ENCODE peak calls at places on chromosomes 2 and 18, in four cellular contexts. M, N, S and O are unnamed samples.

GRCh38 chr2:236740506-236740905 is 170.9 kb downstream of the ACKR3 start:
- DNase-seq in M (no peak), N (no peak), S (no peak), O (no peak)

GRCh38 chr2:240440704-240441320 is 5.3 kb downstream of the GPC1 start:
- DNase-seq in M (no peak), N (no peak), S (no peak), O (no peak)

GRCh38 chr2:174383796-174384195 is 11.7 kb upstream of the SCRN3 start:
- DNase-seq in M (no peak), N (no peak), S (no peak), O (no peak)

GRCh38 chr2:181790716-181791649 is 100.5 kb upstream of the ITPRID2 start:
- DNase-seq in M (peak), N (no peak), S (peak), O (no peak)

GRCh38 chr2:121626777-121627524 is 22.3 kb downstream of the CLASP1 start:
- DNase-seq in M (no peak), N (no peak), S (no peak), O (no peak)

GRCh38 chr2:147646999-147647588 is 197.7 kb upstream of the ACVR2A start:
- DNase-seq in M (no peak), N (no peak), S (no peak), O (no peak)

GRCh38 chr2:219571311-219572236 is at the start of gene OBSL1:
- DNase-seq in M (peak), N (peak), S (no peak), O (peak)

GRCh38 chr2:212330263-212330662 is 208.3 kb downstream of the ERBB4 start:
- DNase-seq in M (no peak), N (no peak), S (no peak), O (no peak)

GRCh38 chr2:9382604-9383235 is 40.6 kb downstream of the ITGB1BP1 start:
- DNase-seq in M (no peak), N (no peak), S (no peak), O (no peak)

GRCh38 chr2:218811382-218811781 is 20.2 kb downstream of the PRKAG3 start:
- DNase-seq in M (no peak), N (no peak), S (no peak), O (no peak)

GRCh38 chr2:206556357-206556949 is 85.8 kb upstream of the FAM237A start:
- DNase-seq in M (peak), N (peak), S (no peak), O (peak)

GRCh38 chr2:24881623-24882022 is 38.4 kb downstream of the ADCY3 start:
- DNase-seq in M (no peak), N (peak), S (no peak), O (no peak)

GRCh38 chr2:144354953-144355352 is 165.0 kb downstream of the ZEB2 start:
- DNase-seq in M (no peak), N (no peak), S (no peak), O (no peak)

GRCh38 chr2:150133623-150134022 is 353.8 kb downstream of the RND3 start:
- DNase-seq in M (peak), N (no peak), S (peak), O (peak)

GRCh38 chr2:3470856-3471737 is 48.2 kb downstream of the ADI1 start:
- DNase-seq in M (no peak), N (no peak), S (no peak), O (no peak)

GRCh38 chr18:46343940-46344372 is 239.8 kb downstream of the HAUS1 start:
- DNase-seq in M (no peak), N (peak), S (peak), O (no peak)

GRCh38 chr2:86304416-86304815 is 33.0 kb downstream of the REEP1 start:
- DNase-seq in M (no peak), N (no peak), S (no peak), O (no peak)

GRCh38 chr2:223523541-223523940 is 78.6 kb downstream of the SCG2 start:
- DNase-seq in M (no peak), N (no peak), S (no peak), O (no peak)

GRCh38 chr18:79381811-79382311 is 13.9 kb upstream of the NFATC1 start:
- DNase-seq in M (no peak), N (no peak), S (no peak), O (no peak)

GRCh38 chr2:44802409-44803099 is 138.9 kb upstream of the SIX3 start:
- DNase-seq in M (no peak), N (no peak), S (no peak), O (no peak)

GRCh38 chr2:240551809-240552208 is 6.0 kb downstream of the ANKMY1 start:
- DNase-seq in M (no peak), N (no peak), S (no peak), O (no peak)

GRCh38 chr2:109637749-109638570 is 23.8 kb downstream of the SOWAHC start:
- DNase-seq in M (peak), N (no peak), S (peak), O (no peak)

GRCh38 chr18:1057367-1057766 is 152.7 kb downstream of the ADCYAP1 start:
- DNase-seq in M (no peak), N (no peak), S (no peak), O (no peak)

GRCh38 chr2:46002507-46002883 is 294.7 kb upstream of the EPAS1 start:
- DNase-seq in M (peak), N (no peak), S (no peak), O (no peak)

GRCh38 chr2:46029332-46029811 is 267.8 kb upstream of the EPAS1 start:
- DNase-seq in M (peak), N (no peak), S (no peak), O (no peak)

GRCh38 chr18:159037-159652 is 788 bp downstream of the USP14 start:
- DNase-seq in M (peak), N (no peak), S (no peak), O (peak)

GRCh38 chr18:61580061-61580460 is 246.8 kb downstream of the CDH20 start:
- DNase-seq in M (no peak), N (no peak), S (no peak), O (no peak)

GRCh38 chr18:63540131-63540530 is 2.0 kb upstream of the SERPINB12 start:
- DNase-seq in M (no peak), N (no peak), S (no peak), O (no peak)

GRCh38 chr2:101981066-101981465 is 10.7 kb upstream of the IL1R2 start:
- DNase-seq in M (no peak), N (no peak), S (no peak), O (no peak)

GRCh38 chr2:239678666-239679296 is 278.0 kb upstream of the HDAC4 start:
- DNase-seq in M (no peak), N (no peak), S (no peak), O (no peak)

GRCh38 chr2:18380316-18380715 is 180.1 kb downstream of the RDH14 start:
- DNase-seq in M (no peak), N (no peak), S (no peak), O (no peak)

GRCh38 chr2:8549273-8549922 is 132.5 kb upstream of the ID2 start:
- DNase-seq in M (no peak), N (no peak), S (no peak), O (no peak)

GRCh38 chr2:119808516-119809147 is 48.9 kb downstream of the PTPN4 start:
- DNase-seq in M (no peak), N (no peak), S (no peak), O (no peak)
- TF ChIP-seq FOXK2 in M (no peak), N (no peak), S (no peak), O (no peak)

GRCh38 chr2:77813614-77814013 is 291.4 kb upstream of the LRRTM4 start:
- DNase-seq in M (no peak), N (no peak), S (no peak), O (no peak)

DNA sequence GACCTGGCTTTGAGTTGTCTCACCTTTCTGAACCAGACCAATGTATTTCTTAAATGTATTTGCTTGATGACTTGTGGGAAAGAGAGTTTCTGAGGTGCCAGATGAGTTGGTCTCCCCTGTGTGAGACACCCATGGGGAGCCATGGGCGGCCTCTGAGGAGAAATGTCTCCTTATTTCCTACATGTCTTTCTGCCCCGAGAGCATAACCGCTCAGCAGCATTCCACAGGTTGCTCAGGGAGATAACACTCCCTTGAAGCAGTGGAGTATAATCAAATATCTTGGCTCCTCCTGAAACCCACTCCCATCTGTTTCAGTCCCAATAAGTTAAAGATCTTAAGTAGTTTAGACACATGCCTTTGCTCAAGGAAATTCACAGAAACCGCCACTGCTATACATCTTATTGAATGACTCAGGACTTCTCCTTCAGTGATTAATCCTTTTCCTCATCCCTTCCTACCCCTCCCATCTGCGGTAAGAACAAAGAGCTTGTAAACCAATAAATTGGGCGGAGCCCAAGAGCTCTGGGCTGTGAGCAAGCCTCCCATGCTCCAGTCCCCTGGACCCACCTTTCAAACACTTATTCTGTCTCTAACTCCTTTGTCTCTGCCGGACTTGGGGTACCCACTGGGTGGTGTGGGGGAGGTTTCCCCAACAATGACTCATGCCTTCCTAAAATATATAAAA is 285.5 kb upstream of the LRRTM4 start:
- DNase-seq in M (no peak), N (no peak), S (no peak), O (no peak)
- TF ChIP-seq FOXM1 in M (no peak), N (no peak), S (no peak), O (no peak)

GRCh38 chr18:34122724-34123334 is 101.9 kb downstream of the NOL4 start:
- DNase-seq in M (peak), N (peak), S (peak), O (peak)
- TF ChIP-seq TARDBP in M (no peak), N (no peak), S (no peak), O (no peak)

DNA sequence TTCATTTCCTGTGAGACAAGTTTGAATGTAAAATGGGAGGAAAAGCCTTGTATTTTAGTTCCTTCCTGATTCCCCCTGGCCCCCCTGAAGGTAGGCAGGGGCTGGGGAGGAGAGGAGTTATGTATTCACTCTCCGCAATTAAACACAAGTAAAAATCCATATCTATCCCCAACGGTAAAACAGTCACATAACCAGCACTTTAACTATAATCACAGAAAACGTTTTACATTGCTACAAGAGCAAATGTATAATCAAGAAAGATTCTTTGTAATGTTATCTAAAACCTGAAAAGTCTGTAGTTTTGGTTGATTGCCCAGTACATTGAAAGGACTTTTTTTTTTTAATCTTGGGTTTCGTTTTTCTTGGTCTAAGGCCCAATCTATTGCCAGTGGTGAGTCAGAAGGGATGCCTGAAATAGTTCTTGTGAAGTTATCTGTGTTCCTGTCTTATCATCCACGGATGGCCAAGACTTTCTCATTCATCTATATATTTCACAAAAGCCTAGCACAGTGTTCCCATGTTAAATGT is 34.5 kb upstream of the CCNYL1 start:
- DNase-seq in M (peak), N (no peak), S (no peak), O (no peak)
- TF ChIP-seq FOXK2 in M (no peak), N (no peak), S (no peak), O (no peak)

DNA sequence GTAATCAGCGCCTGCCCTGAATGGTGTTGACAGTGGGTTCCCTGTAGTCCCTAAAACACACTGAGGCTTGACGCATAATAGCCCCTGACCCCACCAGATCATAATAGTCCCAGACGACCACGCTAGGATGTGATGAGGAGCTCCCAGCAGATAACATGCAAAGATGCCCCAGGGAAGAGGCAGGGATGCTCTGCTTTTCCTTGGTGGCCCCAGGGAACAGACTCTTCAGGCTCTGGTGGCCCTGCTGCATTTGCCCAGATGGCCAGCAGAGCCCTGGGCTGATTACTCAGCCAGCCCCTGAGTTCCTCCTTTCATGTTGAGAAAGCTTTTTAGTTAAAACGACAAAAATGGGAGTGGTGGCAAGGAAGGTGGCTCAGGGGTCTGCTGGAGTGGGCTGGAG is 5.9 kb upstream of the NCKAP5 start:
- DNase-seq in M (no peak), N (no peak), S (no peak), O (no peak)
- TF ChIP-seq FOXM1 in M (no peak), N (no peak), S (no peak), O (no peak)

GRCh38 chr2:105748564-105748963 is 3.9 kb downstream of the NCK2 start:
- DNase-seq in M (no peak), N (no peak), S (no peak), O (no peak)

GRCh38 chr2:105747254-105747909 is 2.7 kb downstream of the NCK2 start:
- DNase-seq in M (no peak), N (no peak), S (no peak), O (no peak)

GRCh38 chr2:105746177-105747080 is 1.7 kb downstream of the NCK2 start:
- DNase-seq in M (peak), N (peak), S (peak), O (no peak)

GRCh38 chr2:105749583-105750399 is 5.1 kb downstream of the NCK2 start:
- DNase-seq in M (no peak), N (no peak), S (no peak), O (no peak)

GRCh38 chr2:105747997-105748396 is 3.3 kb downstream of the NCK2 start:
- DNase-seq in M (no peak), N (no peak), S (no peak), O (no peak)
- TF ChIP-seq TARDBP in M (no peak), N (no peak), S (no peak), O (no peak)

GRCh38 chr2:99278793-99279291 is 22.2 kb downstream of the LYG1 start:
- DNase-seq in M (peak), N (no peak), S (no peak), O (no peak)
- TF ChIP-seq FOXK2 in M (peak), N (no peak), S (no peak), O (no peak)

DNA sequence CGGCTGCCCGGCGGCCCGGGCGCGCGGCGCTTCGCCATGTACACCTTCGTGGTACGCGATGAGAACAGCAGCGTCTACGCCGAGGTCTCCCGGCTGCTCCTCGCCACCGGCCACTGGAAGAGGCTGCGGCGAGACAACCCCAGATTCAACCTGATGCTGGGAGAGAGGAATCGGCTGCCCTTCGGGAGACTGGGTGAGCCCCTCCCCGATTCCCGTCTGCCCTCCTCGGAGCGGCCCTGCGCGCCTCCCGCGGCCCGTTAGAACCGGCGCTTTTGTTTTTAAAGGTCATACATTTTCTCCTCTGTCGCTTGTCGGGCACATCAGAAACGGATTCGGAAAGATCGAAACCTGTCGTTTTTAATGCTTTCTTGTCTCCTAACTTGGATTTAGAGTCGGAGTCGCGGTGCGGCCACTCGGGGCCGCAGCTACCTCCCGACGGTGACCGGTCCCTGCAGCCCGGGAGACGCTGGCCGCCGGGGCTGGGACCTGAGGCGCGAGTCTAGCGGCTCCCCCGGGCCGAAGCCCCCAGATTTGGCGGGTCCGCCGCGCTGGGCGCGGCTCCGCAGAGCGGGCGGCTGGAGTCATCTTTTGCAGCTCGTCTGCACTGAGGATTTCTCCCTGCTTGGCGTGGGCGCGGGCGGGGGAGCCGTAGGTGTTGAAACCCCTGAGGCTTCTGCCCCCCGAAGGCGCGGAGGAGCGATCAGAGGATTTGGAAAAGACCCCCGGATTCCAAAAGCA is 522 bp downstream of the TTL start:
- DNase-seq in M (peak), N (peak), S (no peak), O (peak)
- TF ChIP-seq FOXM1 in M (no peak), N (no peak), S (no peak), O (no peak)

DNA sequence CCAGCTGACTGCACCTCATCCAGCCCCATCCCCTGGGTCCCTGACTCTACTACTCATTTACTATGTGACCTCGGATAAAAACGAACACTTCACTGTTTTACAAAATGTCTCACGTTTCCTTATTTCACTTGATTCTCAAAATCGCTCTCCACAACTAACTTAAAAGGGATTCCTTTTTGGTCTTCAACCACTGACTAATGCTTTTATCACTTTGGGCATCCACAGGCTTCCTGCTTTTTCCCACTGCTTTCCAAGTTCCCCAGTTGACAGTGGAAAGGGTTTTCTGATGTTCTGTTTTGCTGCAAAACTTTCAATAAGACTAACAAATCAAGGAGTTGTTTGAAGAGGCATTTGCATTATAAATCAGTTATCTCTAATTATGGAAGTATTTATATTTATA is 24.1 kb downstream of the EIF2AK3 start:
- DNase-seq in M (no peak), N (no peak), S (no peak), O (no peak)
- TF ChIP-seq TARDBP in M (no peak), N (no peak), S (no peak), O (no peak)

DNA sequence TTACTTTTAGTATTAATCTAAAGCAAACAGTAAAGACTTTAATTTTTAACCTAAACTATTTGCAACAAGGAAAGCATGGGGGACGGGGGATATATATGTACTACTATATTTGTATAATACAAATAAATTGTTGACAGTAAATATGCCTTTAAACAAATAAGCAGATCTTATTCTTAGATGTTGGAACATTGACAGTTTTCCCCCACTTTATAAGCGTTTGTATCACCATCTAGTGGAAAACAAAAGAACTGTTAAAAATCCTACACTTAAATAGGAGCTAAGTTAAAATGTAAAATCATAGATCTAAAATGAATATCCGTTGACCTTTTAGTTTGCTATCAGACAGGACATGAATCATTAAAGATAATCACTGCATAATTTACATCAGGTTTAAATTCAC is 50.0 kb downstream of the RBBP8 start:
- DNase-seq in M (peak), N (no peak), S (no peak), O (peak)
- TF ChIP-seq FOXK2 in M (no peak), N (no peak), S (no peak), O (no peak)